ENCODE peak calls at places on chromosomes 13 and 19, in eight cellular contexts. Z is NCI-H1105 treated with DMSO at 0.1 percent for 48 hours, X is progenitor cell of endocrine pancreas, L is SJSA1, G is RPMI7951, H is lung, M is hippocampal formation, C is fibroblast of pulmonary artery. U is an unnamed sample.

GRCh38 chr19:387777-388176 is 21.2 kb downstream of the C2CD4C start:
- DNase-seq in G (no peak), H (no peak), C (no peak), M (no peak), Z (no peak), X (no peak), L (no peak), U (no peak)

GRCh38 chr19:38862321-38863059 is 12.7 kb upstream of the HNRNPL start:
- DNase-seq in C (peak; percentile 41), X (no peak), Z (peak; percentile 98), G (peak; percentile 66), H (no peak), L (no peak), M (no peak), U (no peak)

GRCh38 chr19:55690769-55691545 is 15.9 kb downstream of the EPN1 start:
- DNase-seq in X (no peak), L (no peak), Z (no peak), G (no peak), C (no peak), H (no peak), M (no peak), U (no peak)

GRCh38 chr19:6677924-6678689 is 8.1 kb upstream of the TNFSF14 start:
- DNase-seq in Z (no peak), M (no peak), X (peak; percentile 18), H (peak; percentile 36), G (no peak), C (peak; percentile 52), L (no peak), U (no peak)

GRCh38 chr13:29483211-29483610 is 112.3 kb downstream of the SLC7A1 start:
- DNase-seq in Z (peak; percentile 60), X (no peak), C (no peak), M (no peak), H (peak; percentile 51), L (no peak), G (no peak), U (no peak)

GRCh38 chr13:20348645-20349408 is 116.7 kb upstream of the GJB6 start:
- DNase-seq in M (no peak), X (no peak), L (no peak), Z (no peak), G (no peak), C (no peak), H (no peak), U (no peak)

GRCh38 chr19:46232468-46232867 is 2.9 kb downstream of the IGFL1 start:
- DNase-seq in Z (no peak), C (no peak), G (no peak), X (no peak), M (no peak), L (no peak), H (no peak), U (no peak)

GRCh38 chr19:34963531-34964406 is at the start of gene ZNF792:
- DNase-seq in C (peak; percentile 62), Z (peak; percentile 67), X (peak; percentile 57), L (peak; percentile 64), H (peak; percentile 67), G (peak; percentile 69), M (peak; percentile 28), U (peak; percentile 92)

GRCh38 chr13:24217601-24218281 is 57.2 kb downstream of the SPATA13 start:
- DNase-seq in M (no peak), L (no peak), G (peak; percentile 29), H (no peak), X (no peak), Z (no peak), C (peak; percentile 39), U (no peak)

GRCh38 chr13:109131698-109132257 is 502.4 kb downstream of the MYO16 start:
- DNase-seq in X (no peak), L (peak; percentile 78), H (no peak), Z (no peak), G (peak; percentile 11), M (no peak), C (peak; percentile 24), U (no peak)

GRCh38 chr19:16203256-16204004 is 5.7 kb downstream of the AP1M1 start:
- DNase-seq in Z (no peak), G (no peak), M (no peak), H (no peak), L (no peak), X (no peak), C (no peak), U (no peak)

GRCh38 chr19:34838753-34839431 is 65.9 kb upstream of the ZNF599 start:
- DNase-seq in X (peak; percentile 31), M (no peak), Z (no peak), L (no peak), G (peak; percentile 11), H (no peak), C (peak; percentile 26), U (no peak)

GRCh38 chr19:1040476-1041271 is 767 bp downstream of the ABCA7 start:
- DNase-seq in Z (peak; percentile 90), H (peak; percentile 95), G (peak; percentile 97), C (peak; percentile 94), L (peak; percentile 94), X (peak; percentile 73), M (peak; percentile 80), U (peak; percentile 95)

GRCh38 chr13:30735025-30735967 is at the start of gene ALOX5AP:
- DNase-seq in H (no peak), G (no peak), L (no peak), M (no peak), X (no peak), C (no peak), Z (no peak), U (no peak)

GRCh38 chr19:7550169-7550770 is 14.8 kb downstream of the PNPLA6 start:
- DNase-seq in Z (no peak), M (no peak), L (no peak), X (no peak), C (no peak), H (no peak), G (no peak), U (no peak)

GRCh38 chr13:37918116-37919100 is 48.8 kb upstream of the TRPC4 start:
- DNase-seq in H (no peak), C (no peak), L (no peak), M (no peak), X (no peak), Z (no peak), G (no peak), U (no peak)

GRCh38 chr13:112525306-112525945 is 62.5 kb downstream of the TUBGCP3 start:
- DNase-seq in M (no peak), H (no peak), G (no peak), X (no peak), C (no peak), Z (no peak), L (no peak), U (no peak)

GRCh38 chr19:8526345-8527062 is 12.5 kb upstream of the ZNF414 start:
- DNase-seq in G (peak; percentile 88), H (peak; percentile 92), L (peak; percentile 96), Z (peak; percentile 70), C (peak; percentile 93), X (peak; percentile 90), M (peak; percentile 81), U (peak; percentile 94)

GRCh38 chr13:46936525-46936924 is 39.7 kb upstream of the HTR2A start:
- DNase-seq in C (no peak), H (no peak), G (no peak), M (no peak), X (no peak), Z (no peak), L (no peak), U (no peak)

GRCh38 chr13:25973085-25973484 is 78.7 kb downstream of the SHISA2 start:
- DNase-seq in L (no peak), C (no peak), Z (no peak), M (no peak), G (no peak), X (no peak), H (no peak), U (peak; percentile 80)

GRCh38 chr19:57171551-57172081 is 4.3 kb upstream of the DUXA start:
- DNase-seq in L (no peak), G (peak; percentile 28), H (no peak), X (peak; percentile 12), M (no peak), Z (no peak), C (peak; percentile 35), U (no peak)

GRCh38 chr13:103799028-103799427 is 732.8 kb upstream of the SLC10A2 start:
- DNase-seq in M (no peak), Z (peak; percentile 67), H (no peak), X (no peak), L (no peak), C (no peak), G (no peak), U (no peak)

GRCh38 chr13:109918179-109918651 is 131.8 kb upstream of the IRS2 start:
- DNase-seq in M (no peak), X (no peak), G (peak; percentile 35), H (no peak), C (no peak), L (peak; percentile 85), Z (no peak), U (no peak)

GRCh38 chr13:110263906-110264305 is 43.1 kb downstream of the COL4A1 start:
- DNase-seq in H (no peak), Z (no peak), L (no peak), G (no peak), M (no peak), C (no peak), X (no peak), U (peak; percentile 92)

GRCh38 chr13:99265162-99265822 is 7.1 kb upstream of the GPR18 start:
- DNase-seq in X (no peak), G (no peak), L (peak; percentile 59), H (no peak), M (no peak), Z (no peak), C (no peak), U (no peak)

GRCh38 chr13:35782793-35783192 is 306.3 kb upstream of the MAB21L1 start:
- DNase-seq in L (no peak), X (no peak), C (no peak), G (no peak), Z (no peak), M (no peak), H (no peak), U (no peak)

GRCh38 chr13:98481511-98481951 is 95.4 kb downstream of the STK24 start:
- DNase-seq in C (no peak), Z (no peak), M (no peak), H (no peak), G (no peak), X (no peak), L (no peak), U (no peak)

GRCh38 chr13:73879346-73880020 is 254.7 kb downstream of the KLF12 start:
- DNase-seq in Z (no peak), L (no peak), X (no peak), G (peak; percentile 7), M (no peak), C (no peak), H (no peak), U (no peak)